ENCODE peak calls at places on chromosomes 7 and 10, in six cellular contexts. Q is renal cortical epithelial cell; E is fibroblast of the conjunctiva; S is HEK293T; Y is activated CD8-positive, alpha-beta memory T cell treated with anti-CD3 and anti-CD28 coated beads for 1 hour; B is GM23248. X is an unnamed sample.

GRCh38 chr10:77056650-77057049 is 581.0 kb downstream of the KCNMA1 start:
- DNase-seq in Q (no peak), E (no peak), S (no peak), Y (no peak), B (no peak), X (no peak)

GRCh38 chr7:152615052-152615741 is 60.7 kb downstream of the XRCC2 start:
- DNase-seq in Q (peak), E (no peak), S (no peak), Y (no peak), B (peak), X (peak)

GRCh38 chr10:62224606-62225005 is 44.0 kb downstream of the RTKN2 start:
- DNase-seq in Q (peak), E (no peak), S (no peak), Y (no peak), B (peak), X (peak)

GRCh38 chr10:97060441-97061084 is 125.2 kb downstream of the SLIT1 start:
- DNase-seq in Q (no peak), E (no peak), S (no peak), Y (no peak), B (peak), X (no peak)

GRCh38 chr10:43053825-43054224 is 23.0 kb upstream of the RET start:
- DNase-seq in Q (no peak), E (no peak), S (no peak), Y (no peak), B (no peak), X (no peak)

GRCh38 chr7:113731571-113731970 is 187.2 kb downstream of the PPP1R3A start:
- DNase-seq in Q (no peak), E (no peak), S (no peak), Y (no peak), B (no peak), X (no peak)

GRCh38 chr10:4658777-4659176 is 167.2 kb upstream of the AKR1E2 start:
- DNase-seq in Q (no peak), E (no peak), S (no peak), Y (no peak), B (no peak), X (no peak)

GRCh38 chr7:44963526-44964290 is 15.1 kb downstream of the MYO1G start:
- DNase-seq in Q (no peak), E (no peak), S (no peak), Y (no peak), B (no peak), X (no peak)

GRCh38 chr10:33073641-33074410 is 115.8 kb upstream of the ITGB1 start:
- DNase-seq in Q (no peak), E (no peak), S (no peak), Y (no peak), B (peak), X (no peak)

GRCh38 chr7:111762799-111763198 is 200.5 kb upstream of the IMMP2L start:
- DNase-seq in Q (no peak), E (no peak), S (no peak), Y (no peak), B (no peak), X (no peak)

GRCh38 chr7:155352076-155352752 is 54.5 kb downstream of the INSIG1 start:
- DNase-seq in Q (no peak), E (no peak), S (no peak), Y (no peak), B (no peak), X (no peak)

GRCh38 chr10:84429926-84430520 is 101.6 kb downstream of the CCSER2 start:
- DNase-seq in Q (peak), E (peak), S (peak), Y (peak), B (peak), X (peak)